ENCODE peak calls at places on chromosomes 11 and 22, in four cellular contexts. X is NCI-H69, W is NCI-H2081, Z is RWPE1. L is an unnamed sample.

GRCh38 chr11:61627831-61628753 is 47.2 kb upstream of the SYT7 start:
- DNase-seq in X (peak), W (peak), Z (peak), L (no peak)

GRCh38 chr22:38017272-38017920 is 33.0 kb upstream of the SOX10 start:
- DNase-seq in X (peak), W (no peak), Z (no peak), L (no peak)

GRCh38 chr11:35815556-35816315 is 128.1 kb upstream of the LDLRAD3 start:
- DNase-seq in X (peak), W (no peak), Z (no peak), L (no peak)

GRCh38 chr11:36240178-36240577 is 49.0 kb downstream of the COMMD9 start:
- DNase-seq in X (no peak), W (no peak), Z (no peak), L (no peak)

GRCh38 chr11:125114518-125114917 is 3.1 kb upstream of the TMEM218 start:
- DNase-seq in X (no peak), W (no peak), Z (no peak), L (no peak)

GRCh38 chr22:38314992-38315800 is 2.0 kb downstream of the CSNK1E start:
- DNase-seq in X (peak), W (no peak), Z (no peak), L (peak)

GRCh38 chr11:34529643-34530042 is 16.0 kb upstream of the ELF5 start:
- DNase-seq in X (no peak), W (no peak), Z (no peak), L (no peak)

GRCh38 chr22:47205562-47205961 is 443.1 kb downstream of the TBC1D22A start:
- DNase-seq in X (no peak), W (no peak), Z (no peak), L (no peak)

GRCh38 chr11:6647282-6647679 is 8.3 kb downstream of the DCHS1 start:
- DNase-seq in X (peak), W (no peak), Z (no peak), L (no peak)

GRCh38 chr22:24106385-24107381 is 74.6 kb upstream of the SUSD2 start:
- DNase-seq in X (peak), W (no peak), Z (no peak), L (no peak)

GRCh38 chr11:71298761-71299181 is 46.4 kb upstream of the SHANK2 start:
- DNase-seq in X (no peak), W (no peak), Z (no peak), L (no peak)

GRCh38 chr11:95512682-95513081 is 276.9 kb downstream of the FAM76B start:
- DNase-seq in X (peak), W (no peak), Z (peak), L (no peak)

GRCh38 chr11:125062931-125063428 is at the start of gene SLC37A2:
- DNase-seq in X (peak), W (no peak), Z (peak), L (no peak)

GRCh38 chr11:132864811-132865576 is 667.3 kb downstream of the OPCML start:
- DNase-seq in X (no peak), W (no peak), Z (no peak), L (no peak)